ENCODE peak calls at places on chromosomes 5 and 9, in four cellular contexts. J is cardiac muscle cell, A is pancreas, U is HCT116. I is an unnamed sample.

GRCh38 chr5:176803943-176804498 is 6.3 kb upstream of the UNC5A start:
- DNase-seq in U (no peak), A (no peak), J (peak; percentile 86), I (no peak)

GRCh38 chr5:59588922-59589321 is 304.6 kb downstream of the PDE4D start:
- DNase-seq in A (no peak), J (no peak), U (no peak), I (no peak)

GRCh38 chr5:56112526-56113121 is 117.9 kb upstream of the IL6ST start:
- DNase-seq in U (no peak), A (no peak), J (no peak), I (no peak)

GRCh38 chr5:82640901-82641300 is 362.7 kb upstream of the RPS23 start:
- DNase-seq in A (no peak), J (no peak), U (no peak), I (no peak)

GRCh38 chr9:114718801-114719221 is 36.8 kb upstream of the TEX48 start:
- DNase-seq in U (peak; percentile 88), J (no peak), A (no peak), I (peak; percentile 80)

GRCh38 chr5:180807654-180808414 is 5.2 kb upstream of the MGAT1 start:
- DNase-seq in J (no peak), A (no peak), U (no peak), I (no peak)

GRCh38 chr9:38263534-38263933 is 129.0 kb upstream of the ALDH1B1 start:
- DNase-seq in J (no peak), U (peak; percentile 7), A (no peak), I (no peak)

GRCh38 chr9:36332006-36332405 is 68.1 kb downstream of the RNF38 start:
- DNase-seq in J (no peak), U (no peak), A (no peak), I (no peak)

GRCh38 chr9:132792547-132792946 is 85.5 kb downstream of the AK8 start:
- DNase-seq in A (no peak), J (no peak), U (no peak), I (no peak)

GRCh38 chr5:34881246-34881645 is 34.1 kb downstream of the RAD1 start:
- DNase-seq in J (no peak), A (no peak), U (no peak), I (no peak)

GRCh38 chr5:78983601-78984000 is 1.5 kb downstream of the ARSB start:
- DNase-seq in U (no peak), J (no peak), A (no peak), I (no peak)

GRCh38 chr9:108386859-108387384 is 468.9 kb downstream of the ACTL7B start:
- DNase-seq in A (no peak), U (no peak), J (no peak), I (no peak)

GRCh38 chr9:20701058-20701457 is 17.0 kb downstream of the FOCAD start:
- DNase-seq in A (no peak), J (peak; percentile 33), U (no peak), I (no peak)

GRCh38 chr5:37552770-37553719 is 173.9 kb downstream of the WDR70 start:
- DNase-seq in J (peak; percentile 3), A (no peak), U (no peak), I (no peak)

GRCh38 chr9:136626740-136627642 is 35.7 kb upstream of the EGFL7 start:
- DNase-seq in A (peak; percentile 73), J (peak; percentile 82), U (no peak), I (no peak)

GRCh38 chr9:29865764-29866313 is 2292.6 kb upstream of the C9orf72 start:
- DNase-seq in U (no peak), J (no peak), A (no peak), I (no peak)

GRCh38 chr5:50853151-50853550 is 186.7 kb downstream of the PARP8 start:
- DNase-seq in A (no peak), J (no peak), U (no peak), I (no peak)

GRCh38 chr5:93660677-93661076 is 77.7 kb downstream of the NR2F1 start:
- DNase-seq in A (no peak), J (no peak), U (no peak), I (no peak)

GRCh38 chr5:59483971-59484472 is 409.5 kb downstream of the PDE4D start:
- DNase-seq in U (no peak), J (peak; percentile 39), A (no peak), I (no peak)

GRCh38 chr5:82975396-82975795 is 101.8 kb downstream of the TMEM167A start:
- DNase-seq in A (no peak), U (no peak), J (no peak), I (no peak)

GRCh38 chr5:88489433-88489832 is 220.8 kb upstream of the TMEM161B start:
- DNase-seq in U (no peak), A (no peak), J (no peak), I (no peak)

GRCh38 chr5:87156631-87157030 is 111.1 kb upstream of the RASA1 start:
- DNase-seq in J (no peak), A (no peak), U (no peak), I (no peak)

GRCh38 chr9:84919498-84919897 is 250.0 kb downstream of the NTRK2 start:
- DNase-seq in U (no peak), J (no peak), A (no peak), I (no peak)

GRCh38 chr5:172188893-172189692 is 1.1 kb upstream of the STK10 start:
- DNase-seq in U (no peak), A (no peak), J (peak; percentile 48), I (no peak)

GRCh38 chr5:96279796-96280542 is 153.1 kb downstream of the PCSK1 start:
- DNase-seq in U (no peak), A (no peak), J (no peak), I (peak; percentile 0)

GRCh38 chr5:96079075-96079474 is 117.4 kb upstream of the ELL2 start:
- DNase-seq in J (no peak), A (no peak), U (peak; percentile 83), I (no peak)

GRCh38 chr5:80668016-80668969 is 13.5 kb upstream of the DHFR start:
- DNase-seq in J (no peak), A (no peak), U (no peak), I (no peak)

GRCh38 chr5:126801992-126802294 is 25.0 kb downstream of the LMNB1 start:
- DNase-seq in A (no peak), U (no peak), J (no peak), I (peak; percentile 19)

GRCh38 chr5:139746691-139747582 is 48.7 kb upstream of the PSD2 start:
- DNase-seq in A (no peak), U (no peak), J (no peak), I (peak; percentile 55)

GRCh38 chr5:154201108-154201769 is 10.7 kb downstream of the GALNT10 start:
- DNase-seq in U (no peak), J (no peak), A (no peak), I (no peak)

GRCh38 chr5:62786099-62786498 is 207.5 kb downstream of the LRRC70 start:
- DNase-seq in A (no peak), U (no peak), J (no peak), I (no peak)

GRCh38 chr5:62790348-62790747 is 211.7 kb downstream of the LRRC70 start:
- DNase-seq in J (no peak), A (peak; percentile 20), U (no peak), I (no peak)

GRCh38 chr5:62780888-62781287 is 202.3 kb downstream of the LRRC70 start:
- DNase-seq in A (no peak), J (no peak), U (no peak), I (no peak)

GRCh38 chr5:62783374-62784057 is 204.9 kb downstream of the LRRC70 start:
- DNase-seq in U (no peak), A (no peak), J (no peak), I (no peak)

GRCh38 chr5:62785588-62785987 is 207.0 kb downstream of the LRRC70 start:
- DNase-seq in J (no peak), U (no peak), A (no peak), I (no peak)
- H3K4me1 ChIP-seq in J (no peaks in the 10 kb centered on the region), U (no peaks in the 10 kb centered on the region), A (no peaks in the 10 kb centered on the region), I (no peaks in the 10 kb centered on the region)

GRCh38 chr9:112021742-112022141 is 125.1 kb downstream of the UGCG start:
- DNase-seq in A (no peak), J (no peak), U (no peak), I (no peak)
- H3K27ac ChIP-seq in A (peak overlapping the region; percentile 40), J (no peak overlapping the region), U (peak overlapping the region; percentile 56), I (no peak overlapping the region)

GRCh38 chr9:128886211-128886826 is 4.4 kb downstream of the LRRC8A start:
- DNase-seq in J (no peak), U (no peak), A (no peak), I (no peak)
- H3K4me1 ChIP-seq in J (peaks cover 9% of the 10 kb centered on the region), U (peaks cover 12% of the 10 kb centered on the region), A (peaks cover 11% of the 10 kb centered on the region), I (peaks cover 54% of the 10 kb centered on the region)

GRCh38 chr9:133917407-133917806 is 74.7 kb downstream of the VAV2 start:
- DNase-seq in J (no peak), A (no peak), U (no peak), I (no peak)

GRCh38 chr9:133916159-133916541 is 76.0 kb downstream of the VAV2 start:
- DNase-seq in A (no peak), U (no peak), J (no peak), I (no peak)

GRCh38 chr9:133920471-133920870 is 71.7 kb downstream of the VAV2 start:
- DNase-seq in A (no peak), U (no peak), J (no peak), I (no peak)

GRCh38 chr9:133919253-133920115 is 72.6 kb downstream of the VAV2 start:
- DNase-seq in U (no peak), J (no peak), A (no peak), I (no peak)

GRCh38 chr9:133918123-133918813 is 73.9 kb downstream of the VAV2 start:
- DNase-seq in A (no peak), J (no peak), U (no peak), I (no peak)
- H3K27ac ChIP-seq in A (no peak overlapping the region), J (no peak overlapping the region), U (no peak overlapping the region), I (no peak overlapping the region)

GRCh38 chr5:75620184-75620959 is 9.1 kb downstream of the ANKDD1B start:
- DNase-seq in U (no peak), A (no peak), J (no peak), I (no peak)
- H3K4me1 ChIP-seq in U (no peaks in the 10 kb centered on the region), A (peaks cover 22% of the 10 kb centered on the region), J (peaks cover 12% of the 10 kb centered on the region), I (no peaks in the 10 kb centered on the region)